ENCODE peak calls at places on chromosomes 2 and 18, in seven cellular contexts. One of them, this sample, is unnamed.

GRCh38 chr2:205683179-205683978 is 1.1 kb downstream of the NRP2 start:
- DNase-seq in T-helper 2 cell: no peak
- DNase-seq in HuH-7: no peak
- DNase-seq in tibial nerve: no peak
- DNase-seq in NCI-H1417 treated with DMSO at 0.1 percent for 48 hours: no peak
- DNase-seq in AG08395: peak
- DNase-seq in activated gamma-delta T cell: no peak
- DNase-seq in this sample: no peak

GRCh38 chr2:149146876-149147275 is 108.4 kb downstream of the LYPD6B start:
- DNase-seq in T-helper 2 cell: no peak
- DNase-seq in HuH-7: no peak
- DNase-seq in tibial nerve: no peak
- DNase-seq in NCI-H1417 treated with DMSO at 0.1 percent for 48 hours: no peak
- DNase-seq in AG08395: no peak
- DNase-seq in activated gamma-delta T cell: no peak
- DNase-seq in this sample: no peak

GRCh38 chr18:250685-251084 is 17.2 kb downstream of the THOC1 start:
- DNase-seq in T-helper 2 cell: no peak
- DNase-seq in HuH-7: no peak
- DNase-seq in tibial nerve: no peak
- DNase-seq in NCI-H1417 treated with DMSO at 0.1 percent for 48 hours: no peak
- DNase-seq in AG08395: no peak
- DNase-seq in activated gamma-delta T cell: no peak
- DNase-seq in this sample: no peak

GRCh38 chr2:67234443-67234842 is 162.7 kb upstream of the ETAA1 start:
- DNase-seq in T-helper 2 cell: no peak
- DNase-seq in HuH-7: no peak
- DNase-seq in tibial nerve: no peak
- DNase-seq in NCI-H1417 treated with DMSO at 0.1 percent for 48 hours: no peak
- DNase-seq in AG08395: peak
- DNase-seq in activated gamma-delta T cell: no peak
- DNase-seq in this sample: no peak

GRCh38 chr2:152504618-152505017 is 169.6 kb downstream of the FMNL2 start:
- DNase-seq in T-helper 2 cell: no peak
- DNase-seq in HuH-7: no peak
- DNase-seq in tibial nerve: no peak
- DNase-seq in NCI-H1417 treated with DMSO at 0.1 percent for 48 hours: no peak
- DNase-seq in AG08395: no peak
- DNase-seq in activated gamma-delta T cell: no peak
- DNase-seq in this sample: no peak

GRCh38 chr2:54605836-54606235 is 117.6 kb upstream of the EML6 start:
- DNase-seq in T-helper 2 cell: no peak
- DNase-seq in HuH-7: no peak
- DNase-seq in tibial nerve: no peak
- DNase-seq in NCI-H1417 treated with DMSO at 0.1 percent for 48 hours: no peak
- DNase-seq in AG08395: no peak
- DNase-seq in activated gamma-delta T cell: no peak
- DNase-seq in this sample: no peak

GRCh38 chr18:37564796-37565137 is 831 bp downstream of the CELF4 start:
- DNase-seq in T-helper 2 cell: no peak
- DNase-seq in HuH-7: peak
- DNase-seq in tibial nerve: no peak
- DNase-seq in NCI-H1417 treated with DMSO at 0.1 percent for 48 hours: no peak
- DNase-seq in AG08395: peak
- DNase-seq in activated gamma-delta T cell: no peak
- DNase-seq in this sample: peak

GRCh38 chr2:285990-286389 is 1.9 kb downstream of the ALKAL2 start:
- DNase-seq in T-helper 2 cell: no peak
- DNase-seq in HuH-7: no peak
- DNase-seq in tibial nerve: no peak
- DNase-seq in NCI-H1417 treated with DMSO at 0.1 percent for 48 hours: no peak
- DNase-seq in AG08395: no peak
- DNase-seq in activated gamma-delta T cell: no peak
- DNase-seq in this sample: no peak

GRCh38 chr2:205580591-205580990 is 101.7 kb upstream of the NRP2 start:
- DNase-seq in T-helper 2 cell: no peak
- DNase-seq in HuH-7: no peak
- DNase-seq in tibial nerve: no peak
- DNase-seq in NCI-H1417 treated with DMSO at 0.1 percent for 48 hours: no peak
- DNase-seq in AG08395: peak
- DNase-seq in activated gamma-delta T cell: no peak
- DNase-seq in this sample: no peak

GRCh38 chr2:73925853-73926492 is 707 bp upstream of the DGUOK start:
- DNase-seq in T-helper 2 cell: no peak
- DNase-seq in HuH-7: peak
- DNase-seq in tibial nerve: no peak
- DNase-seq in NCI-H1417 treated with DMSO at 0.1 percent for 48 hours: no peak
- DNase-seq in AG08395: no peak
- DNase-seq in activated gamma-delta T cell: no peak
- DNase-seq in this sample: no peak

GRCh38 chr2:64649626-64650025 is 4.1 kb downstream of the SERTAD2 start:
- DNase-seq in T-helper 2 cell: no peak
- DNase-seq in HuH-7: no peak
- DNase-seq in tibial nerve: no peak
- DNase-seq in NCI-H1417 treated with DMSO at 0.1 percent for 48 hours: no peak
- DNase-seq in AG08395: no peak
- DNase-seq in activated gamma-delta T cell: no peak
- DNase-seq in this sample: no peak

GRCh38 chr2:202278944-202279343 is 13.4 kb downstream of the NOP58 start:
- DNase-seq in T-helper 2 cell: no peak
- DNase-seq in HuH-7: peak
- DNase-seq in tibial nerve: no peak
- DNase-seq in NCI-H1417 treated with DMSO at 0.1 percent for 48 hours: no peak
- DNase-seq in AG08395: peak
- DNase-seq in activated gamma-delta T cell: no peak
- DNase-seq in this sample: no peak

GRCh38 chr2:240202616-240203015 is 62.2 kb upstream of the OTOS start:
- DNase-seq in T-helper 2 cell: no peak
- DNase-seq in HuH-7: no peak
- DNase-seq in tibial nerve: no peak
- DNase-seq in NCI-H1417 treated with DMSO at 0.1 percent for 48 hours: no peak
- DNase-seq in AG08395: no peak
- DNase-seq in activated gamma-delta T cell: no peak
- DNase-seq in this sample: no peak

GRCh38 chr2:127064642-127065250 is 42.2 kb downstream of the BIN1 start:
- DNase-seq in T-helper 2 cell: no peak
- DNase-seq in HuH-7: peak
- DNase-seq in tibial nerve: peak
- DNase-seq in NCI-H1417 treated with DMSO at 0.1 percent for 48 hours: no peak
- DNase-seq in AG08395: peak
- DNase-seq in activated gamma-delta T cell: peak
- DNase-seq in this sample: peak

GRCh38 chr2:65688166-65688886 is 255.9 kb upstream of the SPRED2 start:
- DNase-seq in T-helper 2 cell: no peak
- DNase-seq in HuH-7: no peak
- DNase-seq in tibial nerve: no peak
- DNase-seq in NCI-H1417 treated with DMSO at 0.1 percent for 48 hours: no peak
- DNase-seq in AG08395: no peak
- DNase-seq in activated gamma-delta T cell: no peak
- DNase-seq in this sample: no peak

GRCh38 chr2:74497777-74498499 is 1.5 kb downstream of the LBX2 start:
- DNase-seq in T-helper 2 cell: no peak
- DNase-seq in HuH-7: no peak
- DNase-seq in tibial nerve: no peak
- DNase-seq in NCI-H1417 treated with DMSO at 0.1 percent for 48 hours: no peak
- DNase-seq in AG08395: no peak
- DNase-seq in activated gamma-delta T cell: no peak
- DNase-seq in this sample: no peak

GRCh38 chr2:54081574-54081973 is 33.8 kb upstream of the ACYP2 start:
- DNase-seq in T-helper 2 cell: no peak
- DNase-seq in HuH-7: no peak
- DNase-seq in tibial nerve: no peak
- DNase-seq in NCI-H1417 treated with DMSO at 0.1 percent for 48 hours: no peak
- DNase-seq in AG08395: no peak
- DNase-seq in activated gamma-delta T cell: no peak
- DNase-seq in this sample: no peak

GRCh38 chr2:45964945-45965344 is 313.5 kb downstream of the PRKCE start:
- DNase-seq in T-helper 2 cell: no peak
- DNase-seq in HuH-7: no peak
- DNase-seq in tibial nerve: no peak
- DNase-seq in NCI-H1417 treated with DMSO at 0.1 percent for 48 hours: no peak
- DNase-seq in AG08395: no peak
- DNase-seq in activated gamma-delta T cell: no peak
- DNase-seq in this sample: no peak

GRCh38 chr2:223889133-223889769 is 51.9 kb upstream of the AP1S3 start:
- DNase-seq in T-helper 2 cell: no peak
- DNase-seq in HuH-7: no peak
- DNase-seq in tibial nerve: no peak
- DNase-seq in NCI-H1417 treated with DMSO at 0.1 percent for 48 hours: no peak
- DNase-seq in AG08395: no peak
- DNase-seq in activated gamma-delta T cell: no peak
- DNase-seq in this sample: no peak

GRCh38 chr2:8907764-8908163 is 70.4 kb upstream of the KIDINS220 start:
- DNase-seq in T-helper 2 cell: no peak
- DNase-seq in HuH-7: no peak
- DNase-seq in tibial nerve: no peak
- DNase-seq in NCI-H1417 treated with DMSO at 0.1 percent for 48 hours: no peak
- DNase-seq in AG08395: no peak
- DNase-seq in activated gamma-delta T cell: no peak
- DNase-seq in this sample: no peak

GRCh38 chr18:69480460-69480859 is 79.8 kb downstream of the DOK6 start:
- DNase-seq in T-helper 2 cell: no peak
- DNase-seq in HuH-7: no peak
- DNase-seq in tibial nerve: no peak
- DNase-seq in NCI-H1417 treated with DMSO at 0.1 percent for 48 hours: no peak
- DNase-seq in AG08395: no peak
- DNase-seq in activated gamma-delta T cell: no peak
- DNase-seq in this sample: no peak

GRCh38 chr18:32439802-32440201 is 30.9 kb downstream of the GAREM1 start:
- DNase-seq in T-helper 2 cell: no peak
- DNase-seq in HuH-7: peak
- DNase-seq in tibial nerve: no peak
- DNase-seq in NCI-H1417 treated with DMSO at 0.1 percent for 48 hours: no peak
- DNase-seq in AG08395: no peak
- DNase-seq in activated gamma-delta T cell: no peak
- DNase-seq in this sample: no peak

GRCh38 chr2:54084600-54084999 is 30.8 kb upstream of the ACYP2 start:
- DNase-seq in T-helper 2 cell: no peak
- DNase-seq in HuH-7: peak
- DNase-seq in tibial nerve: no peak
- DNase-seq in NCI-H1417 treated with DMSO at 0.1 percent for 48 hours: no peak
- DNase-seq in AG08395: peak
- DNase-seq in activated gamma-delta T cell: no peak
- DNase-seq in this sample: no peak

This sample was measured in ovary.